ENCODE peak calls at places on chromosomes 1 and 21, in five cellular contexts. C is WERI-Rb-1; L is CD8-positive, alpha-beta memory T cell; Y is upper lobe of right lung; G is SJSA1. F is an unnamed sample. For H3K9me3, the result is how much of the 10 kb centered on the place peaks cover.

GRCh38 chr1:9399510-9400424 is 107.1 kb downstream of the SPSB1 start:
- DNase-seq in C (peak), L (no peak), Y (no peak), G (no peak), F (peak)

GRCh38 chr1:87109012-87109411 is 194.6 kb downstream of the HS2ST1 start:
- DNase-seq in C (no peak), L (no peak), Y (no peak), G (no peak), F (no peak)

GRCh38 chr1:25971044-25971881 is 26.6 kb downstream of the PAFAH2 start:
- DNase-seq in C (no peak), L (peak), Y (no peak), G (no peak), F (peak)

GRCh38 chr1:185840880-185841279 is 106.7 kb downstream of the HMCN1 start:
- DNase-seq in C (no peak), L (no peak), Y (no peak), G (no peak), F (no peak)

GRCh38 chr1:63670164-63670563 is 77.0 kb downstream of the PGM1 start:
- DNase-seq in C (no peak), L (no peak), Y (no peak), G (no peak), F (no peak)

GRCh38 chr21:42051788-42052187 is 19.3 kb upstream of the UMODL1 start:
- DNase-seq in C (no peak), L (no peak), Y (no peak), G (no peak), F (no peak)

GRCh38 chr1:233652536-233652935 is 38.6 kb downstream of the KCNK1 start:
- DNase-seq in C (no peak), L (no peak), Y (no peak), G (no peak), F (no peak)

GRCh38 chr1:1832820-1833219 is 54.5 kb upstream of the NADK start:
- DNase-seq in C (no peak), L (no peak), Y (no peak), G (no peak), F (no peak)

GRCh38 chr1:42380617-42381423 is at the start of gene RIMKLA:
- DNase-seq in C (peak), L (peak), Y (peak), G (no peak), F (peak)

GRCh38 chr1:215605011-215605621 is 38.0 kb downstream of the KCTD3 start:
- DNase-seq in C (no peak), L (no peak), Y (no peak), G (no peak), F (no peak)

GRCh38 chr1:215082532-215083407 is at the start of gene KCNK2:
- DNase-seq in C (peak), L (no peak), Y (peak), G (no peak), F (no peak)

GRCh38 chr1:2233997-2234761 is 6.1 kb downstream of the SKI start:
- DNase-seq in C (no peak), L (peak), Y (peak), G (no peak), F (peak)

GRCh38 chr1:234722904-234723588 is 113.1 kb upstream of the IRF2BP2 start:
- DNase-seq in C (no peak), L (no peak), Y (peak), G (peak), F (no peak)

GRCh38 chr1:198655464-198656121 is 16.8 kb downstream of the PTPRC start:
- DNase-seq in C (no peak), L (no peak), Y (no peak), G (no peak), F (no peak)

GRCh38 chr1:147541672-147542548 is 609 bp downstream of the BCL9 start:
- DNase-seq in C (peak), L (no peak), Y (peak), G (peak), F (peak)

GRCh38 chr1:14181191-14181793 is 417.2 kb upstream of the KAZN start:
- DNase-seq in C (no peak), L (no peak), Y (no peak), G (no peak), F (no peak)

GRCh38 chr1:6922096-6922931 is 137.1 kb downstream of the CAMTA1 start:
- DNase-seq in C (no peak), L (no peak), Y (no peak), G (no peak), F (no peak)

GRCh38 chr1:98201640-98202039 is 280.8 kb upstream of the DPYD start:
- DNase-seq in C (no peak), L (no peak), Y (no peak), G (no peak), F (no peak)

GRCh38 chr1:40079774-40080390 is 17.2 kb downstream of the PPT1 start:
- DNase-seq in C (no peak), L (no peak), Y (no peak), G (no peak), F (no peak)

GRCh38 chr1:117573386-117574040 is 32.3 kb upstream of the TENT5C start:
- DNase-seq in C (no peak), L (no peak), Y (no peak), G (no peak), F (no peak)

GRCh38 chr1:32924881-32925344 is 23.7 kb upstream of the TMEM54 start:
- DNase-seq in C (peak), L (no peak), Y (no peak), G (no peak), F (peak)

GRCh38 chr1:200319143-200319542 is 90.7 kb downstream of the ZNF281 start:
- DNase-seq in C (no peak), L (no peak), Y (no peak), G (no peak), F (no peak)

GRCh38 chr1:9149837-9150581 is 21.1 kb upstream of the GPR157 start:
- DNase-seq in C (no peak), L (no peak), Y (peak), G (no peak), F (no peak)

GRCh38 chr1:27469334-27469733 is 20.6 kb downstream of the WASF2 start:
- DNase-seq in C (no peak), L (no peak), Y (no peak), G (no peak), F (no peak)

GRCh38 chr1:207284209-207284892 is 37.1 kb upstream of the CD55 start:
- DNase-seq in C (no peak), L (no peak), Y (no peak), G (no peak), F (peak)

GRCh38 chr1:50265790-50266314 is 157.1 kb downstream of the ELAVL4 start:
- DNase-seq in C (no peak), L (no peak), Y (no peak), G (no peak), F (no peak)

GRCh38 chr21:43866233-43866632 is 1.2 kb downstream of the AGPAT3 start:
- DNase-seq in C (no peak), L (peak), Y (no peak), G (peak), F (peak)

GRCh38 chr1:59604191-59604590 is 210.6 kb upstream of the HOOK1 start:
- DNase-seq in C (no peak), L (no peak), Y (no peak), G (peak), F (no peak)

GRCh38 chr1:1402081-1402900 is 3.2 kb upstream of the CCNL2 start:
- DNase-seq in C (peak), L (no peak), Y (no peak), G (peak), F (peak)

GRCh38 chr1:165564561-165564960 is 20.8 kb downstream of the LRRC52 start:
- DNase-seq in C (no peak), L (no peak), Y (no peak), G (no peak), F (peak)

GRCh38 chr1:223411309-223411708 is 18.1 kb downstream of the CCDC185 start:
- DNase-seq in C (no peak), L (no peak), Y (no peak), G (peak), F (no peak)

GRCh38 chr1:55696181-55696580 is 481.0 kb upstream of the USP24 start:
- DNase-seq in C (no peak), L (no peak), Y (no peak), G (peak), F (no peak)

GRCh38 chr1:181083842-181084605 is 4.5 kb upstream of the IER5 start:
- DNase-seq in C (peak), L (peak), Y (peak), G (peak), F (peak)

GRCh38 chr1:24899581-24900485 is 30.2 kb downstream of the RUNX3 start:
- DNase-seq in C (no peak), L (no peak), Y (no peak), G (no peak), F (no peak)

GRCh38 chr1:44354268-44354839 is 703 bp downstream of the ERI3 start:
- DNase-seq in C (no peak), L (no peak), Y (no peak), G (peak), F (no peak)

GRCh38 chr1:174572771-174573170 is 125.0 kb downstream of the GPR52 start:
- DNase-seq in C (no peak), L (no peak), Y (no peak), G (no peak), F (no peak)

GRCh38 chr1:30048905-30049304 is 674.5 kb downstream of the MATN1 start:
- DNase-seq in C (no peak), L (no peak), Y (peak), G (no peak), F (no peak)

GRCh38 chr1:92201973-92202372 is 15.7 kb upstream of the C1orf146 start:
- DNase-seq in C (no peak), L (no peak), Y (no peak), G (no peak), F (no peak)

GRCh38 chr1:242055921-242056320 is 57.0 kb upstream of the MAP1LC3C start:
- DNase-seq in C (no peak), L (no peak), Y (no peak), G (no peak), F (no peak)

DNA sequence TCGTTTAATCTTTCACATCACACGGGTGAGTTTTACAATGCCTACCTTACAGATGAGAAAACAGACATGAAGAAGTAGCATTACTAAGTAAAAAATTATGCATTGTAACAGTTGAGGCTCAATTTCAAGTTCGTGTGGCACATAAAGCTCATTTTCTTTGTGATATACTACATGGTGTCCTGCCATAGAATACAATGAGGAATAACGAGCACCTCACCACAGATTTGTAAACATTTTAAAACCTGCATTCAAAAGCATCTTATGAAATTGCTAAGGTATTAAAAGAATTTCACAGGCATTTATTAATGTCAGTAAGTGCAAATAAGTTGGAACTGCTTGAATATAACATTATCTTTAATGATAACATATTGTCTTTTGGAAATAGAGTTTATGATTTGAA is 47.8 kb upstream of the DEPDC1 start:
- DNase-seq in C (no peak), L (no peak), Y (no peak), G (peak), F (no peak)
- H3K9me3 ChIP-seq in C (under half), L (under half), Y (under half), G (under half), F (under half)

DNA sequence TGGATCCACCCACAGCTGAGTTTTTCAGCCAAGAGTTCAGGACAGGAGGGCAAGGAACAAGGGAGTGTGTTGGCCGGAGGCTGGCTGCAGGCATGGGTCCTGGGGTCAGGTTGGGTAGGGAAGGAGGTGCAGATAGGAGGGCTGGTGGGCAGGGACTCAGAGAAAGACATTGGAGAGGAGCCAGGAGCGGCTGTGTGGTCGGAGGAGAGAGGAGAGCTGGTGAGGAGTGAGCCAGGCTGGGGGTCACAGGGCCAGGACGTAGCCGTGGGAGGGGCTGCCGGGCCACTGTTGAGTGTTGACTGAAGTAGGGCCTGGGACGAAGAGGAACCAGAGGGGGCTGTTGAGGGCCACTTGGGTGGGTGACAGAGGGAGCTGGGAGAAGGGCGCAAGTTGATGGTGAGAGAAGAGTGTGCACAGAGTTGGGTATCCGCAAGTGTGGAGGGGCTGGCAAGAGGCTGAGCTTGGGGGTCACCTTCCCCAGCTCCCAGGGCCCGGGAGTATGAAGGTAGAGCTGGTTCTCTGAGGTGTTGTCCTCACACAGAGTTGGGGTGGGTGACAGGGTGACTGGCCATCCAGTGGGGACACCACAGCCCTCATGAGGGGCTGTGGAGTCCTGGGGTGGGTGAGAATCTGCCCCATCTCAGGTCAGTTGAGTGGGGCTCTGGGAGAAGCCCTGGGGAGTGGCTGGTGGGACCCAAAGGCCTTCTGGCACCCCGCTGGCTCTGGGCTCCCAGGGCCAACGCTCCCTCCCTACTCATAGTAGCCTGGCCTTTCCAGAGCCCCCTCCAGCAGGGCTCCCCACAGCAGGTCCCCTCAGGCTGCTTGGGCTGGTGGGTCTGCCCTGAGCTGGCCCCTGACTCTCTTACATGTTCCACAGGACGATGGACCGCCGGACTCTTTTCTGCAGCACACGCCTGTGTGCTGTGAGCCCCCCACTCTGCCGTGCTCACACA is 21.9 kb downstream of the PODN start:
- DNase-seq in C (no peak), L (no peak), Y (no peak), G (no peak), F (no peak)
- H3K4me3 ChIP-seq in C (no peak), L (no peak), Y (no peak), G (no peak), F (no peak)

GRCh38 chr21:24011087-24011486 is 1596.2 kb downstream of the MRPL39 start:
- DNase-seq in C (no peak), L (no peak), Y (no peak), G (no peak), F (no peak)
- H3K9me3 ChIP-seq in C (under half), L (under half), Y (under half), G (under half), F (under half)

DNA sequence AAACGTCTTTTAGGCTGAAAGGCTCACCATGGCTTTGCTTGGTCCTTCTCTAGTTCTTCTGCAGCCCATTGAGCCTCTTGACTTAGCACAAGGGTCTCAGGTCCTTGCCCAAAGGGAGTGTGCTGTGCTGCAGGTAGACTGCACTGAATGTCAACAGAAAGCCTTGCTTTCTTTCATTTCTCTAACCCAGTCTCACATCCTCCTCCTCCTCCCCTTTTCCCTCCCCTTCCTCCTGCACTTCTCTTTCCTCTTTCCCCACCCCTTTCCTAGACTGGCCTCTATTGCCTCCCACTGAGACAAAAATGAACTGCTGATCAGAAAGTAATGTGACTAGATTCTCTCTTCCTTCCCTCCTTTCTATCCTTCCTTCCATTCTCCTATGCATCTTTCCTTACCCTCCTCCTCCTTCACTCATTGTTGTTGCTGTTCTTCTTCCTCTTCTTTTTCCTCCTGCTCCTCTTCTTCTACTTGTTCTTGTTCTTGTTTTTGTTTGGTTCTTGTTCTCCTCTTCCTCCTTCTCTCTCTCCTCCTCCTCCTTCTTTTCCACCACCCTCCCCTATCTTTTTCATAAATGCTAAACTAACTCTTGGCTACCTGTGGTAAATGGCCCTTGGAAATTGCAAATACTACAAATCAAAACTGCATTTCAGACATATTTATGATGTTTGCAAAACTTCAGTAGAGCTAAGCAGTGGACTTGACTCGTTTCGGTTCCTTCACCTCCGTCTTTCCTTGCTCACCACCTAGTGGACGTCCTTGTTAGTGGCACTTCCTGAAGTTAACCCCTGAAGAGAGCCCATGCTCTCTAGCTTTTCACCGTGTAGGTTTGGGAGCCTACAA is at the start of gene SELL:
- DNase-seq in C (peak), L (peak), Y (no peak), G (peak), F (peak)
- H3K4me3 ChIP-seq in C (no peak), L (peak), Y (peak), G (peak), F (no peak)

GRCh38 chr21:32653326-32653901 is 41.2 kb upstream of the CFAP298 start:
- DNase-seq in C (peak), L (peak), Y (no peak), G (peak), F (peak)

GRCh38 chr21:32658524-32658923 is 46.3 kb upstream of the CFAP298 start:
- DNase-seq in C (no peak), L (no peak), Y (no peak), G (no peak), F (no peak)
- H3K9me3 ChIP-seq in C (under half), L (under half), Y (under half), G (under half), F (under half)

DNA sequence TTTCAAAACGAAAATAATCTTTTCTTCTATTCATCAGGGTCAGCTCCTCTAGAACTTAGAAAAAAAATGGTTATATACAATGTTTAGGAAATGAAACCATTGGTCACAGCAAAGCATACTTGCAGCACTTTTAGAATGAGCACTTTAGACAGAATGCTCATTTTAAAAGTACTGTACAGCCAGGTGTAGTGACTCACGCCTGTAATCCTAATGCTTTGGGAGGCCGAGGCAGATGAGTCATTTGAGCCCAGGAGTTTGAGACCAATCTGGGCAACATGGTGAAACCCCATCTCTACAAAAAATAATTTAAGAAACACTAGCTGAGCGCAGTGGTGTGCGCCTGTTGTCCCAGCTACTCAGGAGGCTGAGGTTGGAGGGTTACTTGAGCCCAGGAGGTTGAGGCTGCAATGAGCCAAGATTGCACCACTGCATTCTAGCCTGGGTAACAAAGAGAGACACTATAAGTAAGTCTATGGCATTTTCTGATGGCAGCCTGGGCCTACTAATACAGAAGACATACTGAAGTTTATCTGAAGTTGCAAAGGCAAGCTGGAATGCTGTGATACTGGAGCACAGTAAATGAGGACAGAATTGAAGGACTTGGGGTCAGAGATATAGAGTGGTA is 48.9 kb upstream of the ZNF326 start:
- DNase-seq in C (no peak), L (no peak), Y (no peak), G (no peak), F (no peak)
- H3K4me3 ChIP-seq in C (no peak), L (no peak), Y (no peak), G (no peak), F (no peak)

GRCh38 chr1:247948558-247948957 is at the start of gene OR2L8:
- DNase-seq in C (no peak), L (no peak), Y (no peak), G (no peak), F (no peak)
- H3K9me3 ChIP-seq in C (under half), L (under half), Y (under half), G (under half), F (under half)